ENCODE peak calls at places on chromosomes 7 and 10, in eight cellular contexts. One of them, this sample, is unnamed. For H3K9me2, the result is how much of the 10 kb centered on the place peaks cover.

GRCh38 chr7:159306012-159306411 is 161.3 kb upstream of the VIPR2 start:
- DNase-seq in HCT116: no peak
- DNase-seq in GM23338: no peak
- DNase-seq in OCI-LY7: no peak
- DNase-seq in PC-9: no peak
- DNase-seq in PC-3: no peak
- DNase-seq in SK-N-SH: no peak
- DNase-seq in MM.1S: no peak
- DNase-seq in this sample: no peak

GRCh38 chr10:35356725-35357092 is 20.4 kb downstream of the CCNY start:
- DNase-seq in HCT116: no peak
- DNase-seq in GM23338: no peak
- DNase-seq in OCI-LY7: no peak
- DNase-seq in PC-9: no peak
- DNase-seq in PC-3: no peak
- DNase-seq in SK-N-SH: no peak
- DNase-seq in MM.1S: no peak
- DNase-seq in this sample: no peak

GRCh38 chr10:21827308-21827707 is 176.2 kb downstream of the DNAJC1 start:
- DNase-seq in HCT116: no peak
- DNase-seq in GM23338: no peak
- DNase-seq in OCI-LY7: no peak
- DNase-seq in PC-9: no peak
- DNase-seq in PC-3: no peak
- DNase-seq in SK-N-SH: no peak
- DNase-seq in MM.1S: no peak
- DNase-seq in this sample: no peak

GRCh38 chr7:68622500-68622899 is 975.8 kb upstream of the AUTS2 start:
- DNase-seq in HCT116: no peak
- DNase-seq in GM23338: no peak
- DNase-seq in OCI-LY7: no peak
- DNase-seq in PC-9: no peak
- DNase-seq in PC-3: no peak
- DNase-seq in SK-N-SH: peak
- DNase-seq in MM.1S: no peak
- DNase-seq in this sample: no peak

GRCh38 chr10:84537447-84537931 is 209.1 kb downstream of the CCSER2 start:
- DNase-seq in HCT116: peak
- DNase-seq in GM23338: peak
- DNase-seq in OCI-LY7: peak
- DNase-seq in PC-9: peak
- DNase-seq in PC-3: peak
- DNase-seq in SK-N-SH: peak
- DNase-seq in MM.1S: peak
- DNase-seq in this sample: peak

GRCh38 chr10:71635251-71635866 is 84.2 kb downstream of the C10orf105 start:
- DNase-seq in HCT116: no peak
- DNase-seq in GM23338: no peak
- DNase-seq in OCI-LY7: no peak
- DNase-seq in PC-9: no peak
- DNase-seq in PC-3: no peak
- DNase-seq in SK-N-SH: no peak
- DNase-seq in MM.1S: no peak
- DNase-seq in this sample: no peak

GRCh38 chr7:155252958-155253501 is 44.6 kb upstream of the INSIG1 start:
- DNase-seq in HCT116: no peak
- DNase-seq in GM23338: no peak
- DNase-seq in OCI-LY7: no peak
- DNase-seq in PC-9: peak
- DNase-seq in PC-3: no peak
- DNase-seq in SK-N-SH: no peak
- DNase-seq in MM.1S: no peak
- DNase-seq in this sample: no peak

GRCh38 chr10:87659571-87660483 is at the start of gene PAPSS2:
- DNase-seq in HCT116: no peak
- DNase-seq in GM23338: peak
- DNase-seq in OCI-LY7: no peak
- DNase-seq in PC-9: no peak
- DNase-seq in PC-3: peak
- DNase-seq in SK-N-SH: peak
- DNase-seq in MM.1S: no peak
- DNase-seq in this sample: peak

GRCh38 chr10:132533571-132534260 is 3.9 kb upstream of the INPP5A start:
- DNase-seq in HCT116: no peak
- DNase-seq in GM23338: no peak
- DNase-seq in OCI-LY7: no peak
- DNase-seq in PC-9: no peak
- DNase-seq in PC-3: no peak
- DNase-seq in SK-N-SH: no peak
- DNase-seq in MM.1S: no peak
- DNase-seq in this sample: no peak

GRCh38 chr7:2019693-2020511 is 212.8 kb downstream of the MAD1L1 start:
- DNase-seq in HCT116: no peak
- DNase-seq in GM23338: no peak
- DNase-seq in OCI-LY7: no peak
- DNase-seq in PC-9: no peak
- DNase-seq in PC-3: no peak
- DNase-seq in SK-N-SH: peak
- DNase-seq in MM.1S: no peak
- DNase-seq in this sample: peak

GRCh38 chr7:47303695-47304453 is 278.0 kb downstream of the TNS3 start:
- DNase-seq in HCT116: no peak
- DNase-seq in GM23338: no peak
- DNase-seq in OCI-LY7: no peak
- DNase-seq in PC-9: no peak
- DNase-seq in PC-3: no peak
- DNase-seq in SK-N-SH: no peak
- DNase-seq in MM.1S: no peak
- DNase-seq in this sample: no peak

GRCh38 chr10:16894834-16895233 is 77.6 kb upstream of the RSU1 start:
- DNase-seq in HCT116: no peak
- DNase-seq in GM23338: no peak
- DNase-seq in OCI-LY7: no peak
- DNase-seq in PC-9: no peak
- DNase-seq in PC-3: no peak
- DNase-seq in SK-N-SH: no peak
- DNase-seq in MM.1S: no peak
- DNase-seq in this sample: no peak

GRCh38 chr7:23713285-23714235 is 3.5 kb downstream of the STK31 start:
- DNase-seq in HCT116: no peak
- DNase-seq in GM23338: no peak
- DNase-seq in OCI-LY7: no peak
- DNase-seq in PC-9: peak
- DNase-seq in PC-3: peak
- DNase-seq in SK-N-SH: no peak
- DNase-seq in MM.1S: no peak
- DNase-seq in this sample: no peak

GRCh38 chr7:117645456-117646181 is 165.8 kb downstream of the CFTR start:
- DNase-seq in HCT116: no peak
- DNase-seq in GM23338: no peak
- DNase-seq in OCI-LY7: no peak
- DNase-seq in PC-9: peak
- DNase-seq in PC-3: peak
- DNase-seq in SK-N-SH: no peak
- DNase-seq in MM.1S: no peak
- DNase-seq in this sample: no peak

DNA sequence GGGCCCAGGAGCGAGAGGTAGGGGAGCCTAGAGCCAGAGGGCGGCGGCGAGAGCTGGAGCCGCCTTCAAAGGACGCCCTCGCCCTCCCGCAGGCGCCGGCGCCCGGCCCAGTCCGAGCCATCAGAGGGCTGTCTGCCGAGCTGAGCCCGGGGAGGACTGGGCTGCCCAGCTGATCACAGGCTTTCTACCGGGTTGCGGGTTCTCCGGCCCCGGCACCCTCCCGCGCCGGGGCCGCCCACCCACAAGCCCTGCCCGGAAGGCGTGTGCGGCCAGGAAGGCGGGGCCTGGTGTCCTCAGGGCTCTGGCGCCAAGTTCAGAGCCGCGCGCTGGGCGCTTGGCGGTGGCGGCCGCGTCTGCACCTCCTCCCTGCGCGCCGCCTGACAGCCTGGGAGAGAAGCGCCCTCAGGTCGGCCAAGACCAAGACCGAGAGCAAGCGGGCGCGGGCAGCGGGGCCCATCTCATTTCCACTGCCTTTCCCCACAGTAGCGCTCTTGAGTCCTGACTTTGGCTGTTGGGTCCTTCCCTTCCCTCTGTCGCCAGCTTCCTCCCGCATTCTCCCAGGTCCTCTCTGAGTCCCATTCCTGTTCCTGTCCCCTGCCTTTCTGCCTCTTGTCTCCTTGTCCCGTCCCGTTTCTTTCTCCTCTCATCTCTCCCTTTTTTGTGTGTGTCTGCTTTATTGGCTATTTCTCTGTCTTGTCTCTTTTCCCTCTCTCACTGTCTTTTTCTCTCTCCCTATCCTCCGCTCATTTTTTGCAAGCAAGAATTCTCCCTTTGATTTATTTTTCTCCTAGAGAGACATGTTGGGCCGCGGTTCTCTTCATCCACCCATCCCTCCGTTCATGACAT is 60.6 kb upstream of the MSMB start:
- DNase-seq in HCT116: peak
- DNase-seq in GM23338: peak
- DNase-seq in OCI-LY7: no peak
- DNase-seq in PC-9: no peak
- DNase-seq in PC-3: peak
- DNase-seq in SK-N-SH: peak
- DNase-seq in MM.1S: peak
- DNase-seq in this sample: peak
- TF ChIP-seq CTCF in HCT116: no peak
- TF ChIP-seq CTCF in GM23338: no peak
- TF ChIP-seq CTCF in OCI-LY7: no peak
- TF ChIP-seq CTCF in PC-9: no peak
- TF ChIP-seq CTCF in PC-3: no peak
- TF ChIP-seq CTCF in SK-N-SH: peak
- TF ChIP-seq CTCF in MM.1S: no peak
- TF ChIP-seq CTCF in this sample: no peak

GRCh38 chr10:78696791-78697420 is 371.9 kb upstream of the ZMIZ1 start:
- DNase-seq in HCT116: no peak
- DNase-seq in GM23338: no peak
- DNase-seq in OCI-LY7: no peak
- DNase-seq in PC-9: no peak
- DNase-seq in PC-3: no peak
- DNase-seq in SK-N-SH: no peak
- DNase-seq in MM.1S: no peak
- DNase-seq in this sample: no peak
- H3K9me2 ChIP-seq in HCT116: under half
- H3K9me2 ChIP-seq in GM23338: under half
- H3K9me2 ChIP-seq in OCI-LY7: under half
- H3K9me2 ChIP-seq in PC-9: under half
- H3K9me2 ChIP-seq in PC-3: under half
- H3K9me2 ChIP-seq in SK-N-SH: under half
- H3K9me2 ChIP-seq in MM.1S: under half
- H3K9me2 ChIP-seq in this sample: under half

GRCh38 chr10:28991738-28992270 is 297.1 kb upstream of the LYZL1 start:
- DNase-seq in HCT116: peak
- DNase-seq in GM23338: peak
- DNase-seq in OCI-LY7: peak
- DNase-seq in PC-9: peak
- DNase-seq in PC-3: peak
- DNase-seq in SK-N-SH: peak
- DNase-seq in MM.1S: peak
- DNase-seq in this sample: peak
- TF ChIP-seq CTCF in HCT116: peak
- TF ChIP-seq CTCF in GM23338: peak
- TF ChIP-seq CTCF in OCI-LY7: peak
- TF ChIP-seq CTCF in PC-9: peak
- TF ChIP-seq CTCF in PC-3: peak
- TF ChIP-seq CTCF in SK-N-SH: peak
- TF ChIP-seq CTCF in MM.1S: peak
- TF ChIP-seq CTCF in this sample: peak

DNA sequence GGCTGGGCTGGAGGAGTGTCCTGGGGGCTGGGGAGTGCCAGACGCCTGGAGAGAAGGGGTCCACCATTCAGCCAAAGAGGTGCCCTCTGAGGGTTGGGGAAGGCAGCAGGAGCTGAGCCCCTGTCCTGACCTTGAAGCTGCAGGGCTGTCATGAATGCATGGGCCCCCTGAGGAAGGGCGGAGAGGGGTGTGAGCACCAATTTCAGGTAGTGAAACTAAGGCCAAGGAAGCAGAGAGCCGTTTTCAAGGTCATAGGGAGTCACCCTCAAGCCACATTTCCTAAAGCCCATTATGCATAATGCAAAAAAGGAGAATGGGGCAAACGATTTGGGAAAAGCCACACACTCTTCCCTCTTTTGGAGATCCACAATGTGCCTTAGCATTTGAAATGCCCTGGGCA is 37.2 kb downstream of the FIGNL1 start:
- DNase-seq in HCT116: no peak
- DNase-seq in GM23338: no peak
- DNase-seq in OCI-LY7: peak
- DNase-seq in PC-9: no peak
- DNase-seq in PC-3: no peak
- DNase-seq in SK-N-SH: no peak
- DNase-seq in MM.1S: no peak
- DNase-seq in this sample: no peak
- H3K9me2 ChIP-seq in HCT116: under half
- H3K9me2 ChIP-seq in GM23338: under half
- H3K9me2 ChIP-seq in OCI-LY7: under half
- H3K9me2 ChIP-seq in PC-9: under half
- H3K9me2 ChIP-seq in PC-3: under half
- H3K9me2 ChIP-seq in SK-N-SH: under half
- H3K9me2 ChIP-seq in MM.1S: under half
- H3K9me2 ChIP-seq in this sample: under half